ENCODE peak calls at places on chromosomes 4 and X, in ten cellular contexts. B, S, F, A, I, P, W, K, C and U are unnamed samples.

GRCh38 chr4:2042207-2042946 is 16.8 kb upstream of the NAT8L start:
- DNase-seq in W (peak), A (peak), P (no peak), K (peak), B (peak), S (peak), F (no peak), I (no peak), C (no peak), U (no peak)

GRCh38 chrX:116292183-116292582 is 121.6 kb downstream of the AGTR2 start:
- DNase-seq in I (no peak), W (no peak), F (no peak), P (no peak), S (no peak), A (no peak), B (no peak), K (peak), C (no peak), U (no peak)

GRCh38 chr4:174522183-174523002 is at the start of gene HPGD:
- DNase-seq in P (peak), C (peak), B (peak), F (peak), A (peak), I (peak), W (peak), K (peak), S (peak), U (no peak)

GRCh38 chrX:63889001-63889400 is 104.0 kb upstream of the ARHGEF9 start:
- DNase-seq in A (no peak), K (no peak), C (no peak), W (no peak), B (no peak), S (no peak), I (no peak), F (no peak), P (no peak), U (no peak)

GRCh38 chr4:87209696-87210095 is 10.7 kb downstream of the KLHL8 start:
- DNase-seq in B (no peak), S (peak), F (peak), A (no peak), C (no peak), I (no peak), P (no peak), K (no peak), W (peak), U (no peak)

GRCh38 chr4:140668111-140668510 is 88.1 kb downstream of the TBC1D9 start:
- DNase-seq in P (no peak), S (no peak), F (no peak), A (no peak), C (no peak), W (no peak), B (no peak), I (no peak), K (no peak), U (no peak)

GRCh38 chrX:150200820-150201287 is 162.3 kb upstream of the MAMLD1 start:
- DNase-seq in F (peak), S (peak), W (peak), C (peak), B (peak), A (no peak), I (peak), P (no peak), K (peak), U (peak)

GRCh38 chr4:123398803-123399637 is 2.4 kb downstream of the SPRY1 start:
- DNase-seq in B (peak), W (peak), C (peak), F (peak), I (peak), P (peak), S (peak), A (peak), K (peak), U (peak)

GRCh38 chrX:120774611-120775010 is 101.1 kb downstream of the CT47B1 start:
- DNase-seq in W (no peak), B (no peak), I (no peak), S (no peak), K (no peak), C (no peak), F (peak), A (no peak), P (no peak), U (no peak)

GRCh38 chrX:146435472-146435871 is 374.1 kb upstream of the CXorf51B start:
- DNase-seq in F (no peak), W (no peak), A (no peak), S (no peak), C (no peak), I (no peak), B (no peak), K (no peak), P (no peak), U (no peak)

GRCh38 chr4:24657768-24658617 is 73.6 kb upstream of the DHX15 start:
- DNase-seq in K (peak), P (peak), F (peak), B (peak), S (peak), A (no peak), I (no peak), W (peak), C (no peak), U (no peak)

GRCh38 chr4:103011378-103012025 is 8.0 kb downstream of the SLC9B1 start:
- DNase-seq in P (no peak), W (peak), K (peak), F (no peak), B (no peak), I (peak), C (no peak), A (no peak), S (no peak), U (no peak)

GRCh38 chr4:147825451-147826287 is 93.8 kb downstream of the ARHGAP10 start:
- DNase-seq in I (peak), C (no peak), F (no peak), P (no peak), S (no peak), A (no peak), W (peak), B (no peak), K (peak), U (no peak)

GRCh38 chr4:3713817-3714641 is 52.2 kb upstream of the ADRA2C start:
- DNase-seq in B (no peak), P (no peak), A (no peak), S (no peak), F (no peak), I (no peak), C (no peak), W (no peak), K (no peak), U (no peak)

GRCh38 chr4:155377281-155377680 is 516 bp upstream of the MAP9 start:
- DNase-seq in S (no peak), I (no peak), P (no peak), F (no peak), W (no peak), C (no peak), B (no peak), K (no peak), A (no peak), U (no peak)

GRCh38 chr4:5998333-5998936 is 19.8 kb downstream of the C4orf50 start:
- DNase-seq in K (peak), F (no peak), A (peak), P (peak), B (peak), C (no peak), I (peak), S (peak), W (peak), U (no peak)

GRCh38 chrX:24148118-24148517 is 1.4 kb upstream of the ZFX start:
- DNase-seq in I (no peak), W (no peak), P (no peak), B (no peak), F (no peak), K (no peak), A (no peak), S (peak), C (no peak), U (no peak)

GRCh38 chrX:72308566-72309296 is 3.0 kb upstream of the CITED1 start:
- DNase-seq in W (peak), K (peak), P (peak), A (peak), C (peak), I (peak), F (peak), S (peak), B (peak), U (peak)

GRCh38 chrX:100924370-100924769 is 4.3 kb downstream of the XKRX start:
- DNase-seq in C (no peak), I (no peak), A (no peak), K (no peak), W (no peak), B (no peak), P (no peak), F (no peak), S (no peak), U (no peak)

GRCh38 chrX:55758033-55758432 is 40.5 kb downstream of the RRAGB start:
- DNase-seq in B (no peak), A (no peak), P (no peak), I (no peak), K (no peak), W (no peak), C (no peak), S (no peak), F (no peak), U (no peak)

GRCh38 chr4:154189346-154189745 is 302.3 kb downstream of the DCHS2 start:
- DNase-seq in B (no peak), A (no peak), K (no peak), C (no peak), I (no peak), S (no peak), F (no peak), P (no peak), W (no peak), U (no peak)

GRCh38 chr4:185840953-185841352 is 29.0 kb upstream of the SORBS2 start:
- DNase-seq in I (no peak), P (no peak), W (no peak), K (no peak), C (no peak), B (no peak), A (no peak), S (no peak), F (no peak), U (no peak)

GRCh38 chr4:38667005-38667771 is 3.2 kb downstream of the KLF3 start:
- DNase-seq in I (peak), C (no peak), W (peak), K (peak), A (peak), B (peak), F (peak), S (peak), P (peak), U (no peak)

GRCh38 chr4:69760455-69760854 is at the start of gene SULT1B1:
- DNase-seq in A (no peak), W (peak), K (peak), S (no peak), C (no peak), I (no peak), F (peak), P (no peak), B (peak), U (no peak)

GRCh38 chrX:139851730-139852129 is 81.1 kb downstream of the ATP11C start:
- DNase-seq in A (no peak), W (no peak), P (no peak), B (no peak), K (no peak), S (no peak), I (no peak), C (no peak), F (no peak), U (no peak)

GRCh38 chr4:53788011-53788410 is 196.7 kb upstream of the LNX1 start:
- DNase-seq in P (no peak), F (no peak), K (no peak), C (no peak), S (no peak), A (no peak), B (no peak), W (no peak), I (no peak), U (no peak)

GRCh38 chrX:646796-647195 is 16.2 kb downstream of the SHOX start:
- DNase-seq in C (no peak), F (no peak), W (no peak), P (no peak), K (no peak), B (no peak), I (no peak), A (no peak), S (no peak), U (peak)

GRCh38 chr4:110742148-110742547 is 119.3 kb upstream of the PITX2 start:
- DNase-seq in A (no peak), W (no peak), K (no peak), B (peak), S (no peak), P (no peak), C (no peak), I (no peak), F (no peak), U (no peak)

GRCh38 chr4:155371432-155372043 is 5.2 kb downstream of the MAP9 start:
- DNase-seq in S (no peak), W (no peak), F (no peak), P (peak), C (no peak), I (no peak), K (no peak), A (no peak), B (peak), U (no peak)

GRCh38 chr4:87009095-87009648 is 74.4 kb downstream of the AFF1 start:
- DNase-seq in B (no peak), A (no peak), C (no peak), F (no peak), W (peak), I (no peak), K (peak), S (no peak), P (no peak), U (no peak)

GRCh38 chr4:3290889-3291321 is 1.9 kb upstream of the RGS12 start:
- DNase-seq in C (peak), K (no peak), I (no peak), P (no peak), A (no peak), S (peak), B (no peak), F (no peak), W (no peak), U (peak)

GRCh38 chr4:113411496-113411938 is 350.0 kb downstream of the CAMK2D start:
- DNase-seq in P (no peak), F (peak), I (peak), B (peak), W (no peak), A (no peak), C (no peak), S (no peak), K (peak), U (no peak)

GRCh38 chr4:158446106-158446505 is 75.6 kb upstream of the RXFP1 start:
- DNase-seq in S (no peak), F (no peak), P (no peak), K (no peak), A (no peak), B (no peak), I (no peak), C (no peak), W (no peak), U (no peak)

GRCh38 chr4:138218976-138219375 is 23.2 kb downstream of the SLC7A11 start:
- DNase-seq in K (no peak), I (no peak), B (no peak), F (no peak), P (no peak), C (no peak), S (no peak), W (no peak), A (no peak), U (no peak)

GRCh38 chr4:10456270-10457254 is 664 bp downstream of the ZNF518B start:
- DNase-seq in W (peak), F (no peak), C (peak), K (peak), I (peak), A (peak), B (no peak), S (peak), P (peak), U (peak)

DNA sequence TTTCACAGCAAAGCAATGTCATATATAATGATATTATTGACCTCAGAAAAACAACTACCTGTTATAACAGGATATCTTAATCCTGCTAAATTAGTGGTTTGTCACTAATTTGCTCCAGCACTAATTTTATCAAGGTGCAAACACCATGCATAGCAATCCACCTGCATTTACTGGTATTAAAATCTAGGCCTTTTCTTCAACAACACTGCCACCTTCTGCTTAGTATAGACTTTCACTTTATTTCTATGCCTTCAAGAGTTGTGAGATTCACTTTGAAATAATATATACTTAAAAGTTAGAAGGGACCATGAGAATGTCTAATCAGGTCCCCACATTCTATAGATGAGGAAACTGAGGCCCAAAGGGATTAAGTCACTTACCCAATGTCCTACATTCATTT is 82.1 kb upstream of the IQCM start:
- DNase-seq in A (no peak), S (no peak), W (no peak), F (no peak), K (no peak), C (no peak), B (peak), P (peak), I (no peak), U (no peak)
- TF ChIP-seq CTCF in A (peak), S (no peak), W (peak), F (no peak), K (no peak), C (peak), B (peak), P (peak), I (peak), U (peak)

GRCh38 chr4:169975131-169975836 is 50.9 kb downstream of the MFAP3L start:
- DNase-seq in I (no peak), W (no peak), A (no peak), K (no peak), C (no peak), B (no peak), S (no peak), F (no peak), P (no peak), U (no peak)

GRCh38 chr4:169975837-169976796 is 50.1 kb downstream of the MFAP3L start:
- DNase-seq in A (no peak), C (no peak), W (peak), I (no peak), F (no peak), K (peak), P (no peak), B (no peak), S (no peak), U (no peak)

GRCh38 chr4:169971456-169972015 is 54.7 kb downstream of the MFAP3L start:
- DNase-seq in F (no peak), A (no peak), K (no peak), I (no peak), P (no peak), S (no peak), W (no peak), C (no peak), B (no peak), U (no peak)

GRCh38 chr4:169976951-169977350 is 49.2 kb downstream of the MFAP3L start:
- DNase-seq in P (peak), W (no peak), A (no peak), C (no peak), I (no peak), S (no peak), K (no peak), F (no peak), B (no peak), U (no peak)
- TF ChIP-seq CTCF in P (no peak), W (no peak), A (no peak), C (no peak), I (no peak), S (no peak), K (no peak), F (no peak), B (no peak), U (no peak)

GRCh38 chrX:46903458-46904242 is 8.6 kb upstream of the JADE3 start:
- DNase-seq in P (peak), A (peak), W (peak), F (peak), B (peak), I (peak), C (peak), K (peak), S (peak), U (peak)
- TF ChIP-seq CTCF in P (peak), A (peak), W (peak), F (no peak), B (peak), I (peak), C (peak), K (peak), S (peak), U (peak)

GRCh38 chrX:53550756-53551463 is 116.7 kb upstream of the HSD17B10 start:
- DNase-seq in S (no peak), W (no peak), K (no peak), F (no peak), C (no peak), A (no peak), P (no peak), B (no peak), I (no peak), U (no peak)

GRCh38 chrX:53547668-53548067 is 113.5 kb upstream of the HSD17B10 start:
- DNase-seq in F (no peak), K (no peak), I (no peak), C (no peak), W (no peak), S (no peak), B (no peak), P (no peak), A (no peak), U (no peak)

DNA sequence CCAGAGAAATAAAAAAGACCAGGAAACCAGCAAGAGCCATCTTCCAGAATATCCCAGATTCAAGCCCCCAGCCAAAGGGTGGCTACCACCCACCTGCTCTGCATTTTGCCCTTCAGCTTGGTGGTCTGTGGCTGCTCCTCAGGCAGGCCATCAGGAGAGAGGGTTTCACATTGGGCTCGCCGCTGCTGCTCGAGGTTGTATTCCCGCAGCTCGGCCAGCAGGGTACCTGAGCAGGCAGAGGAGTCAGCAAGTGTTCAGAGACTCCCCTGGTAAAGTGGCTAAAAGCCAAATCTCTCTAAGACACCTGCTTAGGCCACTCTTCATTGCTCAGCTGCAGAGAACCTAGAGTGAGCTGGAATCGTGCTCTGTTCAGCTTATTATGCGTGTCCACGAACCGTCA is 110.8 kb upstream of the HSD17B10 start:
- DNase-seq in F (no peak), I (no peak), A (no peak), C (no peak), P (no peak), S (no peak), B (no peak), K (no peak), W (no peak), U (no peak)
- TF ChIP-seq CTCF in F (no peak), I (no peak), A (no peak), C (no peak), P (no peak), S (no peak), B (no peak), K (no peak), W (no peak), U (no peak)

GRCh38 chrX:110442631-110443030 is 84.0 kb downstream of the RTL9 start:
- DNase-seq in K (peak), A (peak), C (no peak), F (no peak), P (peak), I (no peak), W (no peak), S (peak), B (peak), U (no peak)
- TF ChIP-seq CTCF in K (no peak), A (peak), C (peak), F (no peak), P (peak), I (no peak), W (no peak), S (no peak), B (peak), U (peak)

GRCh38 chr4:184807261-184807660 is 18.5 kb downstream of the ACSL1 start:
- DNase-seq in I (no peak), P (no peak), S (no peak), B (no peak), F (no peak), C (no peak), K (no peak), A (no peak), W (no peak), U (no peak)
- TF ChIP-seq CTCF in I (no peak), P (no peak), S (no peak), B (no peak), F (no peak), C (no peak), K (no peak), A (no peak), W (no peak), U (no peak)